ENCODE peak calls at places on chromosomes 4 and X, in seven cellular contexts. M is body of pancreas, U is upper lobe of left lung, Z is testis, P is HCT116, V is esophagus muscularis mucosa, Y is stomach. W is an unnamed sample.

GRCh38 chr4:107823870-107824366 is 814 bp upstream of the SGMS2 start:
- DNase-seq in V (no peak), P (peak; percentile 70), Y (no peak), M (no peak), Z (no peak), U (no peak), W (no peak)

GRCh38 chr4:86961605-86962295 is 26.9 kb downstream of the AFF1 start:
- DNase-seq in M (no peak), Y (no peak), U (peak; percentile 50), Z (no peak), V (no peak), P (no peak), W (no peak)

GRCh38 chr4:5399790-5400421 is 308.5 kb downstream of the EVC2 start:
- DNase-seq in Y (no peak), V (no peak), P (peak; percentile 8), U (no peak), Z (peak; percentile 22), M (peak; percentile 14), W (peak; percentile 27)

GRCh38 chr4:150302553-150302952 is 224.3 kb downstream of the DCLK2 start:
- DNase-seq in U (no peak), P (peak; percentile 53), M (no peak), Y (no peak), Z (no peak), V (no peak), W (peak; percentile 67)

GRCh38 chrX:115499112-115499805 is 61.7 kb upstream of the PLS3 start:
- DNase-seq in Z (no peak), V (no peak), U (no peak), M (no peak), P (no peak), Y (no peak), W (no peak)

GRCh38 chr4:187478292-187479205 is 517.0 kb upstream of the ZFP42 start:
- DNase-seq in Y (no peak), P (no peak), Z (no peak), U (no peak), V (peak; percentile 82), M (no peak), W (no peak)

GRCh38 chr4:2806392-2807355 is 13.8 kb downstream of the SH3BP2 start:
- DNase-seq in P (no peak), M (peak; percentile 87), Y (peak; percentile 91), U (peak; percentile 85), Z (peak; percentile 88), V (no peak), W (peak; percentile 85)

GRCh38 chrX:68249401-68249831 is 183.9 kb downstream of the OPHN1 start:
- DNase-seq in Z (peak; percentile 43), P (no peak), U (no peak), M (no peak), Y (no peak), V (peak; percentile 90), W (no peak)

GRCh38 chr4:89216866-89217265 is 90.7 kb downstream of the GPRIN3 start:
- DNase-seq in Y (no peak), V (no peak), U (no peak), Z (no peak), M (no peak), P (no peak), W (no peak)

GRCh38 chrX:143854006-143854405 is 29.9 kb upstream of the UBE2NL start:
- DNase-seq in V (no peak), Z (no peak), M (no peak), P (no peak), Y (no peak), U (no peak), W (no peak)

DNA sequence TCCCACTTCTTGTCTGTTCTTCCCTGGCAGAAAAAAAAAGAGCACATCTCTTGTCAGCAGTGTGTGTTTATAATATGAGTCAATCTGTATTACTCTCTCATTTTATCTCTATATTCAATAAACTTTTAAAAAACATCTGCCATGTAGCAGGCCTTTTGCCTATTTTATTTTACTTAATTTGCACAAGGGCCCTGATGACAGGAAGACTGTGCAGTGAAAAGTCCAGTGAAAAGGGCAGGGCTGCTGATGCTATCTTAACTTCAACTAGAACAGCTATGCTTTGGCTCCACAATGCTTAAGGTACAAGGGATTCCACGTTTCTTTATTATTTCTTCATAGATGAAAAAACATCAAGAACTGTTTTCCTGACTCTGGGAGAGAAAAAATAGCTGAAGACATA is 97.0 kb upstream of the DGKK start:
- DNase-seq in U (no peak), V (no peak), M (no peak), Z (no peak), Y (no peak), P (no peak), W (no peak)
- H3K27ac ChIP-seq in U (no peak overlapping the region), V (no peak overlapping the region), M (no peak overlapping the region), Z (no peak overlapping the region), Y (no peak overlapping the region), P (no peak overlapping the region), W (no peak overlapping the region)

DNA sequence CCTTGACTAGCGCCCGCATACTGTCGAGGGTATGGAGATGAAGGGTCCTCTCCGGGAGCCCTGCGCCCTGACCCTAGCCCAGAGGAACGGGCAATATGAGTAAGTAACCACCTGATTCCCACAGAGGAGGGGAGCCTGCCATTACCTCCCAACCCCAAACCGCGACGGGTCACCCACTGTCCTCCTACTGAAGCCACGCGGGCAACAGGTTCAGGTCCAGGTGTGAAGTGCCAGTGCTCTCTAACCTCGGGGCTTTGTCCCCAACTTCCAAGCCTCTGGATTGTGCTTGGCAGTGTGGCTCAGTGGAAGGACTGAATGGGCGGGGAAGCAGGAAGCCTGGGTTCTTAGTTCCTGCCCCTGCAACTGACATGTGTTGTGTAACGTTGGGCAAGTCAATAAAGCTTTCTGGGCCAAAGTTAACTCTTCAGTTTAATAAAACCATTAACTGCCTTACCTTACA is 696 bp downstream of the OCRL start:
- DNase-seq in U (peak; percentile 37), M (peak; percentile 9), P (no peak), Y (peak; percentile 31), Z (peak; percentile 32), V (no peak), W (peak; percentile 16)
- TF ChIP-seq POLR2A in U (no peak), M (no peak), P (no peak), Y (no peak), Z (no peak), V (no peak), W (peak; percentile 15)

GRCh38 chrX:108267561-108267960 is 170.7 kb downstream of the COL4A6 start:
- DNase-seq in V (no peak), P (no peak), Y (no peak), U (no peak), Z (no peak), M (no peak), W (no peak)

GRCh38 chrX:108270280-108270679 is 167.9 kb downstream of the COL4A6 start:
- DNase-seq in Y (no peak), U (no peak), P (no peak), M (no peak), Z (no peak), V (no peak), W (no peak)

GRCh38 chrX:108268434-108269080 is 169.7 kb downstream of the COL4A6 start:
- DNase-seq in P (no peak), M (peak; percentile 17), U (no peak), Y (no peak), V (no peak), Z (no peak), W (peak; percentile 20)

GRCh38 chrX:108271397-108271787 is 166.8 kb downstream of the COL4A6 start:
- DNase-seq in U (no peak), Z (no peak), M (peak; percentile 12), P (no peak), Y (no peak), V (no peak), W (no peak)

DNA sequence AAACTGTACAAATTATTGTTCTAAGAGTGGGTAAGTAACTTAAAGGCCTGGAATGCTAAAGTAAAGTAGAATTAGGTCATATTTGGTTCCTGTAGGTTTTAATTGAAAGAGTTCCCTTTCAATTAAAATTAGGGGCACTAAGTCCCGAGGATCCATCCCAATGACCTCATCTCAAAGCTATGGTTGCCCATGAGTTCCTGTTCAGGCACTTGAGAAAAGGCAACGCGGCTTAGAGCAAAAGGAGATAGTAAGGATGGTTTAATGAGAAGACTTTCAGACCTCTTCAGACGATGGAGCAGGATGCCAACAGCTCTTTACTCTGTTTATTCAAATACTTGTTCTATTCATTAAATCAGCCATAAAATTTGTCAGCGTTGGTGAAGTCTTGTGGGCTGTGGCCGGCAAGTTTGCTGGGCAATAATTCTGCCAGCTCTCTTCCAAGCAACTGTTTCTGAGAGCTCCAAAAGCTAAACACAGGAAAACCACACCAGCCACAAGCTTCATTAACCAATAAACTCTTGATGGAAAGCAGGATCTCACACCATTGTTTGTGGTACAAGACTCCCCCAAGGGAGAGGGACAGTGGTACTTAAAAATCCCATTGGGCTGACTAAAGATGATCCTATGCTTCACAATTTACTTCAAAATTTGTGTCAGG is 167.4 kb downstream of the COL4A6 start:
- DNase-seq in V (no peak), Z (no peak), P (no peak), U (no peak), Y (no peak), M (no peak), W (no peak)
- H3K27ac ChIP-seq in V (peak overlapping the region; percentile 73), Z (no peak overlapping the region), P (no peak overlapping the region), U (no peak overlapping the region), Y (no peak overlapping the region), M (no peak overlapping the region), W (no peak overlapping the region)

GRCh38 chrX:153939573-153939972 is 4.7 kb upstream of the NAA10 start:
- DNase-seq in M (no peak), P (no peak), Z (no peak), V (no peak), Y (no peak), U (no peak), W (no peak)
- TF ChIP-seq POLR2A in M (no peak), P (no peak), Z (no peak), V (no peak), Y (no peak), U (no peak), W (no peak)

GRCh38 chr4:168879178-168879577 is 130.9 kb downstream of the CBR4 start:
- DNase-seq in Z (no peak), U (no peak), V (no peak), M (no peak), Y (no peak), P (no peak), W (no peak)
- H3K27ac ChIP-seq in Z (no peak overlapping the region), U (no peak overlapping the region), V (peak overlapping the region; percentile 88), M (no peak overlapping the region), Y (peak overlapping the region; percentile 80), P (no peak overlapping the region), W (no peak overlapping the region)